ENCODE peak calls at places on chromosomes 7 and 10, in five cellular contexts. One of them, this sample, is unnamed.

GRCh38 chr10:126921974-126922525 is 16.8 kb downstream of the DOCK1 start:
- DNase-seq in coronary artery: no peak
- DNase-seq in AG09319: no peak
- DNase-seq in mammary epithelial cell: peak
- DNase-seq in WTC11: no peak
- DNase-seq in this sample: peak

GRCh38 chr10:71258446-71259145 is 46.2 kb downstream of the UNC5B start:
- DNase-seq in WTC11: no peak
- DNase-seq in AG09319: no peak
- DNase-seq in mammary epithelial cell: no peak
- DNase-seq in coronary artery: no peak
- DNase-seq in this sample: no peak

GRCh38 chr10:12405342-12406320 is 56.3 kb downstream of the CAMK1D start:
- DNase-seq in coronary artery: peak
- DNase-seq in WTC11: no peak
- DNase-seq in mammary epithelial cell: no peak
- DNase-seq in AG09319: no peak
- DNase-seq in this sample: no peak

GRCh38 chr7:117041007-117041406 is 87.7 kb downstream of the ST7 start:
- DNase-seq in mammary epithelial cell: peak
- DNase-seq in coronary artery: no peak
- DNase-seq in WTC11: no peak
- DNase-seq in AG09319: no peak
- DNase-seq in this sample: peak

GRCh38 chr10:102624751-102625330 is 19.4 kb upstream of the TRIM8 start:
- DNase-seq in AG09319: no peak
- DNase-seq in coronary artery: no peak
- DNase-seq in mammary epithelial cell: peak
- DNase-seq in WTC11: no peak
- DNase-seq in this sample: no peak

GRCh38 chr7:138945169-138945568 is 36.0 kb downstream of the KIAA1549 start:
- DNase-seq in WTC11: no peak
- DNase-seq in mammary epithelial cell: no peak
- DNase-seq in AG09319: no peak
- DNase-seq in coronary artery: peak
- DNase-seq in this sample: no peak

GRCh38 chr10:70090951-70091350 is 38.3 kb downstream of the MACROH2A2 start:
- DNase-seq in mammary epithelial cell: no peak
- DNase-seq in coronary artery: no peak
- DNase-seq in WTC11: no peak
- DNase-seq in AG09319: no peak
- DNase-seq in this sample: no peak

GRCh38 chr10:68333452-68333851 is 724 bp upstream of the PBLD start:
- DNase-seq in mammary epithelial cell: no peak
- DNase-seq in coronary artery: no peak
- DNase-seq in WTC11: no peak
- DNase-seq in AG09319: no peak
- DNase-seq in this sample: no peak

GRCh38 chr7:47670738-47671137 is 88.8 kb upstream of the TNS3 start:
- DNase-seq in AG09319: no peak
- DNase-seq in mammary epithelial cell: no peak
- DNase-seq in coronary artery: no peak
- DNase-seq in WTC11: no peak
- DNase-seq in this sample: no peak

GRCh38 chr7:134750083-134751062 is 29.1 kb upstream of the CALD1 start:
- DNase-seq in coronary artery: no peak
- DNase-seq in mammary epithelial cell: peak
- DNase-seq in WTC11: peak
- DNase-seq in AG09319: no peak
- DNase-seq in this sample: no peak

GRCh38 chr7:99128076-99128950 is 15.6 kb downstream of the SMURF1 start:
- DNase-seq in mammary epithelial cell: no peak
- DNase-seq in coronary artery: no peak
- DNase-seq in AG09319: no peak
- DNase-seq in WTC11: no peak
- DNase-seq in this sample: no peak

GRCh38 chr7:98265841-98266271 is 13.8 kb upstream of the TECPR1 start:
- DNase-seq in coronary artery: no peak
- DNase-seq in WTC11: no peak
- DNase-seq in AG09319: no peak
- DNase-seq in mammary epithelial cell: no peak
- DNase-seq in this sample: peak

GRCh38 chr7:93178213-93178612 is 30.0 kb upstream of the SAMD9L start:
- DNase-seq in AG09319: no peak
- DNase-seq in mammary epithelial cell: no peak
- DNase-seq in coronary artery: no peak
- DNase-seq in WTC11: no peak
- DNase-seq in this sample: no peak
- TF ChIP-seq CTCF in AG09319: no peak
- TF ChIP-seq CTCF in mammary epithelial cell: peak
- TF ChIP-seq CTCF in coronary artery: no peak
- TF ChIP-seq CTCF in WTC11: no peak
- TF ChIP-seq CTCF in this sample: peak

GRCh38 chr10:88117869-88118632 is 254.6 kb downstream of the PTEN start:
- DNase-seq in WTC11: no peak
- DNase-seq in coronary artery: no peak
- DNase-seq in AG09319: no peak
- DNase-seq in mammary epithelial cell: no peak
- DNase-seq in this sample: no peak
- TF ChIP-seq CTCF in WTC11: peak
- TF ChIP-seq CTCF in coronary artery: no peak
- TF ChIP-seq CTCF in AG09319: no peak
- TF ChIP-seq CTCF in mammary epithelial cell: peak
- TF ChIP-seq CTCF in this sample: peak

DNA sequence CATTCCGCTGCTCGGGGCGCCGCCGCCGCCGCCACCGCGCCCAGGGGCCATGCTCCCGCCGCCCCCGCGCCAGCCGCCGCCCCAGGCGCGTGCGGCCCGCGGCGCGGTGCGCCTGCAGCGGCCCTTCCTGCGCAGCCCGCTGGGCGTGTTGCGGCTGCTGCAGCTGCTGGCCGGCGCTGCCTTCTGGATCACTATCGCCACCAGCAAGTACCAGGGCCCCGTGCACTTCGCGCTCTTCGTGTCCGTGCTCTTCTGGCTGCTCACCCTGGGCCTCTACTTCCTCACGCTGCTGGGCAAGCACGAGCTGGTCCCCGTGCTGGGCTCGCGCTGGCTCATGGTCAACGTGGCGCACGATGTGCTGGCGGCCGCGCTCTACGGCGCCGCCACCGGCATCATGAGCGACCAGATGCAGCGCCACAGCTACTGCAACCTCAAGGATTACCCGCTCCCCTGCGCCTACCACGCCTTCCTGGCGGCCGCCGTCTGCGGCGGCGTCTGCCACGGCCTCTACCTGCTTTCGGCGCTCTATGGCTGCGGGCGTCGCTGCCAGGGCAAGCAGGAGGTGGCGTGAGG is 384 bp downstream of the MARVELD1 start:
- DNase-seq in coronary artery: peak
- DNase-seq in WTC11: peak
- DNase-seq in AG09319: no peak
- DNase-seq in mammary epithelial cell: peak
- DNase-seq in this sample: peak
- TF ChIP-seq CTCF in coronary artery: no peak
- TF ChIP-seq CTCF in WTC11: no peak
- TF ChIP-seq CTCF in AG09319: peak
- TF ChIP-seq CTCF in mammary epithelial cell: peak
- TF ChIP-seq CTCF in this sample: peak

GRCh38 chr10:133476641-133476990 is 22.9 kb downstream of the SCART1 start:
- DNase-seq in AG09319: no peak
- DNase-seq in WTC11: no peak
- DNase-seq in coronary artery: no peak
- DNase-seq in mammary epithelial cell: no peak
- DNase-seq in this sample: no peak
- TF ChIP-seq CTCF in AG09319: no peak
- TF ChIP-seq CTCF in WTC11: no peak
- TF ChIP-seq CTCF in coronary artery: no peak
- TF ChIP-seq CTCF in mammary epithelial cell: no peak
- TF ChIP-seq CTCF in this sample: no peak

GRCh38 chr7:41053830-41054229 is 649.1 kb downstream of the INHBA start:
- DNase-seq in WTC11: no peak
- DNase-seq in AG09319: no peak
- DNase-seq in mammary epithelial cell: no peak
- DNase-seq in coronary artery: no peak
- DNase-seq in this sample: peak
- TF ChIP-seq CTCF in WTC11: no peak
- TF ChIP-seq CTCF in AG09319: no peak
- TF ChIP-seq CTCF in mammary epithelial cell: no peak
- TF ChIP-seq CTCF in coronary artery: no peak
- TF ChIP-seq CTCF in this sample: peak

GRCh38 chr10:18625906-18626305 is 25.5 kb downstream of the NSUN6 start:
- DNase-seq in coronary artery: no peak
- DNase-seq in mammary epithelial cell: no peak
- DNase-seq in AG09319: no peak
- DNase-seq in WTC11: no peak
- DNase-seq in this sample: no peak
- TF ChIP-seq CTCF in coronary artery: no peak
- TF ChIP-seq CTCF in mammary epithelial cell: no peak
- TF ChIP-seq CTCF in AG09319: no peak
- TF ChIP-seq CTCF in WTC11: no peak
- TF ChIP-seq CTCF in this sample: no peak